ENCODE peak calls at places on chromosomes 7 and 10, in eight cellular contexts. One of them, this sample, is unnamed.

GRCh38 chr10:72320676-72321247 is 34.0 kb downstream of the DNAJB12 start:
- DNase-seq in A549: peak
- DNase-seq in HTR-8/SVneo: peak
- DNase-seq in amniotic epithelial cell: peak
- DNase-seq in mesenteric fat pad: no peak
- DNase-seq in NCI-H1092: no peak
- DNase-seq in GM19239: peak
- DNase-seq in fibroblast of the aortic adventitia: peak
- DNase-seq in this sample: peak

GRCh38 chr10:84343831-84344230 is 15.4 kb downstream of the CCSER2 start:
- DNase-seq in mesenteric fat pad: no peak
- DNase-seq in HTR-8/SVneo: no peak
- DNase-seq in amniotic epithelial cell: no peak
- DNase-seq in fibroblast of the aortic adventitia: no peak
- DNase-seq in GM19239: no peak
- DNase-seq in A549: no peak
- DNase-seq in NCI-H1092: no peak
- DNase-seq in this sample: no peak

GRCh38 chr7:2211926-2212325 is 20.8 kb downstream of the MAD1L1 start:
- DNase-seq in amniotic epithelial cell: no peak
- DNase-seq in NCI-H1092: no peak
- DNase-seq in HTR-8/SVneo: no peak
- DNase-seq in mesenteric fat pad: no peak
- DNase-seq in GM19239: no peak
- DNase-seq in A549: no peak
- DNase-seq in fibroblast of the aortic adventitia: no peak
- DNase-seq in this sample: no peak

GRCh38 chr7:148884049-148884298 is at the start of gene EZH2:
- DNase-seq in A549: no peak
- DNase-seq in fibroblast of the aortic adventitia: no peak
- DNase-seq in NCI-H1092: no peak
- DNase-seq in GM19239: no peak
- DNase-seq in mesenteric fat pad: no peak
- DNase-seq in amniotic epithelial cell: no peak
- DNase-seq in HTR-8/SVneo: no peak
- DNase-seq in this sample: no peak

GRCh38 chr7:99189222-99189621 is 18.7 kb downstream of the KPNA7 start:
- DNase-seq in NCI-H1092: no peak
- DNase-seq in GM19239: no peak
- DNase-seq in amniotic epithelial cell: no peak
- DNase-seq in fibroblast of the aortic adventitia: no peak
- DNase-seq in mesenteric fat pad: no peak
- DNase-seq in HTR-8/SVneo: no peak
- DNase-seq in A549: no peak
- DNase-seq in this sample: no peak

GRCh38 chr7:118182618-118183253 is 1.2 kb upstream of the LSM8 start:
- DNase-seq in mesenteric fat pad: no peak
- DNase-seq in amniotic epithelial cell: no peak
- DNase-seq in fibroblast of the aortic adventitia: no peak
- DNase-seq in A549: no peak
- DNase-seq in NCI-H1092: no peak
- DNase-seq in HTR-8/SVneo: no peak
- DNase-seq in GM19239: no peak
- DNase-seq in this sample: no peak

GRCh38 chr10:124996854-124997215 is 54.9 kb downstream of the ZRANB1 start:
- DNase-seq in HTR-8/SVneo: no peak
- DNase-seq in fibroblast of the aortic adventitia: no peak
- DNase-seq in A549: no peak
- DNase-seq in mesenteric fat pad: no peak
- DNase-seq in amniotic epithelial cell: no peak
- DNase-seq in NCI-H1092: no peak
- DNase-seq in GM19239: no peak
- DNase-seq in this sample: no peak

GRCh38 chr10:63977329-63977923 is 456.2 kb downstream of the REEP3 start:
- DNase-seq in amniotic epithelial cell: peak
- DNase-seq in HTR-8/SVneo: peak
- DNase-seq in GM19239: peak
- DNase-seq in NCI-H1092: no peak
- DNase-seq in mesenteric fat pad: no peak
- DNase-seq in fibroblast of the aortic adventitia: peak
- DNase-seq in A549: peak
- DNase-seq in this sample: no peak

GRCh38 chr10:124679401-124679800 is 64.8 kb downstream of the FAM53B start:
- DNase-seq in A549: no peak
- DNase-seq in fibroblast of the aortic adventitia: no peak
- DNase-seq in amniotic epithelial cell: no peak
- DNase-seq in mesenteric fat pad: no peak
- DNase-seq in NCI-H1092: no peak
- DNase-seq in HTR-8/SVneo: no peak
- DNase-seq in GM19239: no peak
- DNase-seq in this sample: no peak

GRCh38 chr10:30027057-30028005 is 32.1 kb downstream of the JCAD start:
- DNase-seq in GM19239: peak
- DNase-seq in A549: no peak
- DNase-seq in HTR-8/SVneo: no peak
- DNase-seq in fibroblast of the aortic adventitia: no peak
- DNase-seq in amniotic epithelial cell: no peak
- DNase-seq in NCI-H1092: no peak
- DNase-seq in mesenteric fat pad: no peak
- DNase-seq in this sample: no peak

GRCh38 chr7:47381132-47381495 is 200.8 kb downstream of the TNS3 start:
- DNase-seq in GM19239: no peak
- DNase-seq in NCI-H1092: no peak
- DNase-seq in fibroblast of the aortic adventitia: no peak
- DNase-seq in mesenteric fat pad: no peak
- DNase-seq in HTR-8/SVneo: no peak
- DNase-seq in A549: no peak
- DNase-seq in amniotic epithelial cell: no peak
- DNase-seq in this sample: no peak

GRCh38 chr7:112162161-112163020 is 43.8 kb downstream of the DOCK4 start:
- DNase-seq in mesenteric fat pad: no peak
- DNase-seq in GM19239: no peak
- DNase-seq in amniotic epithelial cell: peak
- DNase-seq in A549: peak
- DNase-seq in NCI-H1092: peak
- DNase-seq in HTR-8/SVneo: peak
- DNase-seq in fibroblast of the aortic adventitia: peak
- DNase-seq in this sample: peak

GRCh38 chr7:129906700-129907099 is 46.1 kb downstream of the UBE2H start:
- DNase-seq in NCI-H1092: no peak
- DNase-seq in mesenteric fat pad: no peak
- DNase-seq in amniotic epithelial cell: peak
- DNase-seq in GM19239: no peak
- DNase-seq in HTR-8/SVneo: no peak
- DNase-seq in A549: peak
- DNase-seq in fibroblast of the aortic adventitia: peak
- DNase-seq in this sample: peak

GRCh38 chr10:132942740-132943554 is 577 bp upstream of the CFAP46 start:
- DNase-seq in mesenteric fat pad: no peak
- DNase-seq in NCI-H1092: no peak
- DNase-seq in fibroblast of the aortic adventitia: no peak
- DNase-seq in GM19239: no peak
- DNase-seq in amniotic epithelial cell: peak
- DNase-seq in HTR-8/SVneo: no peak
- DNase-seq in A549: peak
- DNase-seq in this sample: no peak

GRCh38 chr10:98463976-98464754 is 17.4 kb upstream of the HPS1 start:
- DNase-seq in NCI-H1092: no peak
- DNase-seq in amniotic epithelial cell: no peak
- DNase-seq in HTR-8/SVneo: no peak
- DNase-seq in GM19239: no peak
- DNase-seq in fibroblast of the aortic adventitia: no peak
- DNase-seq in mesenteric fat pad: no peak
- DNase-seq in A549: no peak
- DNase-seq in this sample: no peak

GRCh38 chr10:116464257-116464656 is 36.6 kb downstream of the PNLIPRP3 start:
- DNase-seq in HTR-8/SVneo: no peak
- DNase-seq in A549: no peak
- DNase-seq in mesenteric fat pad: no peak
- DNase-seq in GM19239: no peak
- DNase-seq in fibroblast of the aortic adventitia: no peak
- DNase-seq in amniotic epithelial cell: no peak
- DNase-seq in NCI-H1092: no peak
- DNase-seq in this sample: no peak

This sample was measured in pulmonary artery endothelial cell.